ENCODE peak calls at places on chromosomes 3 and 15, in ten cellular contexts. P, T, V, R, H, U, G, X, W and A are unnamed samples.

GRCh38 chr3:181952221-181952620 is 240.5 kb downstream of the SOX2 start:
- DNase-seq in X (no peak), H (no peak), V (no peak), T (no peak), U (no peak), R (no peak), G (no peak), P (no peak), W (no peak), A (no peak)

GRCh38 chr15:69958494-69959134 is 139.1 kb downstream of the TLE3 start:
- DNase-seq in G (no peak), P (no peak), V (no peak), W (no peak), T (no peak), X (no peak), H (no peak), R (no peak), U (no peak), A (no peak)

GRCh38 chr3:47156418-47156817 is 7.5 kb downstream of the SETD2 start:
- DNase-seq in X (no peak), R (no peak), V (no peak), H (no peak), T (no peak), W (no peak), G (no peak), U (no peak), P (no peak), A (no peak)

GRCh38 chr3:142211034-142211433 is 14.4 kb downstream of the GK5 start:
- DNase-seq in R (no peak), H (no peak), W (no peak), T (no peak), X (peak; percentile 20), V (no peak), P (no peak), G (no peak), U (no peak), A (no peak)

GRCh38 chr3:187802203-187802927 is 57.1 kb upstream of the BCL6 start:
- DNase-seq in U (no peak), X (no peak), V (no peak), H (no peak), R (no peak), G (no peak), P (no peak), W (no peak), T (no peak), A (no peak)

GRCh38 chr3:56494679-56495322 is 26.5 kb upstream of the ERC2 start:
- DNase-seq in P (peak; percentile 75), U (peak; percentile 13), W (peak; percentile 80), V (peak; percentile 73), R (peak; percentile 67), X (peak; percentile 57), H (peak; percentile 55), G (peak; percentile 53), T (peak; percentile 36), A (peak; percentile 54)

GRCh38 chr3:172126741-172127140 is 87.4 kb downstream of the FNDC3B start:
- DNase-seq in T (no peak), V (no peak), W (no peak), P (no peak), G (no peak), H (no peak), R (no peak), U (no peak), X (no peak), A (no peak)

GRCh38 chr15:41024141-41024540 is 70.9 kb downstream of the CHAC1 start:
- DNase-seq in W (no peak), T (no peak), R (no peak), X (no peak), V (no peak), U (no peak), G (no peak), P (no peak), H (no peak), A (no peak)

GRCh38 chr3:129315386-129315991 is 36.8 kb downstream of the HMCES start:
- DNase-seq in X (no peak), P (peak; percentile 18), H (no peak), W (no peak), U (no peak), T (peak; percentile 14), G (no peak), R (peak; percentile 12), V (peak; percentile 82), A (peak; percentile 48)

GRCh38 chr3:185936814-185937688 is 763 bp downstream of the TRA2B start:
- DNase-seq in G (peak; percentile 38), H (peak; percentile 90), X (peak; percentile 94), W (peak; percentile 72), U (peak; percentile 67), R (peak; percentile 80), V (peak; percentile 93), T (peak; percentile 78), P (peak; percentile 81), A (peak; percentile 83)

GRCh38 chr3:32743934-32744333 is 58.9 kb downstream of the CNOT10 start:
- DNase-seq in U (no peak), X (no peak), T (no peak), V (no peak), G (peak; percentile 64), H (no peak), P (no peak), W (peak; percentile 1), R (no peak), A (no peak)

GRCh38 chr3:118863731-118864322 is 170.8 kb downstream of the IGSF11 start:
- DNase-seq in X (no peak), U (no peak), W (no peak), H (no peak), R (no peak), T (no peak), P (no peak), V (no peak), G (no peak), A (no peak)

GRCh38 chr3:175002732-175003143 is 143.6 kb downstream of the NAALADL2 start:
- DNase-seq in V (no peak), G (no peak), R (no peak), P (no peak), X (no peak), W (peak; percentile 91), U (no peak), H (no peak), T (no peak), A (no peak)

GRCh38 chr15:68045289-68046265 is 8.5 kb upstream of the PIAS1 start:
- DNase-seq in V (no peak), H (no peak), P (no peak), R (no peak), U (no peak), X (no peak), W (no peak), G (no peak), T (no peak), A (no peak)

GRCh38 chr3:37210230-37210629 is 35.8 kb upstream of the LRRFIP2 start:
- DNase-seq in R (no peak), W (no peak), X (no peak), P (no peak), T (no peak), G (no peak), V (no peak), H (no peak), U (no peak), A (no peak)

GRCh38 chr15:44788748-44789147 is 52.4 kb downstream of the TRIM69 start:
- DNase-seq in R (no peak), X (no peak), T (no peak), V (no peak), H (no peak), P (no peak), G (no peak), W (no peak), U (no peak), A (no peak)

GRCh38 chr15:94069834-94070233 is 161.5 kb upstream of the MCTP2 start:
- DNase-seq in V (no peak), H (no peak), R (no peak), X (no peak), G (no peak), P (no peak), W (no peak), T (no peak), U (no peak), A (no peak)

GRCh38 chr3:187352581-187353575 is 15.3 kb upstream of the RTP4 start:
- DNase-seq in X (no peak), W (no peak), V (no peak), G (no peak), P (no peak), H (no peak), R (no peak), U (no peak), T (no peak), A (no peak)

GRCh38 chr3:105274536-105274935 is 92.2 kb upstream of the ALCAM start:
- DNase-seq in P (no peak), R (no peak), V (no peak), W (no peak), H (no peak), X (no peak), T (no peak), U (no peak), G (no peak), A (no peak)

GRCh38 chr3:197600796-197601565 is 45.2 kb upstream of the BDH1 start:
- DNase-seq in T (no peak), R (no peak), P (no peak), W (no peak), V (no peak), H (no peak), X (no peak), G (no peak), U (no peak), A (no peak)

GRCh38 chr15:36502509-36502908 is 76.9 kb upstream of the CDIN1 start:
- DNase-seq in G (no peak), U (no peak), W (no peak), T (no peak), R (no peak), X (no peak), H (no peak), V (no peak), P (no peak), A (no peak)

GRCh38 chr3:117735481-117736101 is 1026.0 kb downstream of the TUSC7 start:
- DNase-seq in G (no peak), W (peak; percentile 26), P (no peak), X (no peak), H (no peak), R (no peak), V (no peak), U (no peak), T (no peak), A (no peak)

GRCh38 chr3:177789500-177789899 is 592.2 kb upstream of the TBL1XR1 start:
- DNase-seq in R (no peak), X (no peak), T (no peak), V (no peak), P (no peak), G (no peak), H (no peak), W (no peak), U (no peak), A (no peak)

GRCh38 chr3:38834110-38834509 is 18.1 kb upstream of the SCN10A start:
- DNase-seq in P (no peak), X (no peak), G (no peak), U (no peak), V (no peak), R (no peak), W (peak; percentile 48), T (peak; percentile 1), H (no peak), A (no peak)

GRCh38 chr3:38031022-38031994 is 1.9 kb upstream of the PLCD1 start:
- DNase-seq in X (no peak), T (peak; percentile 46), U (no peak), G (no peak), V (peak; percentile 89), H (no peak), R (peak; percentile 44), W (no peak), P (no peak), A (no peak)

GRCh38 chr3:107753494-107753893 is 230.7 kb downstream of the BBX start:
- DNase-seq in P (peak; percentile 42), W (peak; percentile 14), V (no peak), U (peak; percentile 28), R (no peak), H (peak; percentile 34), T (no peak), G (no peak), X (peak; percentile 14), A (no peak)

GRCh38 chr3:129650256-129650872 is 43.9 kb upstream of the PLXND1 start:
- DNase-seq in X (no peak), P (peak; percentile 77), R (peak; percentile 17), T (no peak), V (no peak), H (no peak), W (peak; percentile 58), G (no peak), U (peak; percentile 41), A (peak; percentile 21)

GRCh38 chr3:11091791-11092190 is 62.5 kb upstream of the HRH1 start:
- DNase-seq in V (no peak), G (no peak), H (no peak), P (no peak), W (no peak), R (no peak), U (no peak), X (no peak), T (no peak), A (no peak)